ENCODE peak calls at places on chromosomes 1 and 21, in eight cellular contexts. J, L, D, R, Y, M, F and K are unnamed samples. For H3K9me3, the result is how much of the 10 kb centered on the place peaks cover.

GRCh38 chr1:233281711-233282581 is 13.6 kb downstream of the PCNX2 start:
- DNase-seq in J (peak), L (no peak), D (no peak), R (no peak), Y (no peak), M (peak), F (no peak), K (no peak)

GRCh38 chr1:180906511-180906910 is 6.2 kb upstream of the KIAA1614 start:
- DNase-seq in J (no peak), L (no peak), D (no peak), R (no peak), Y (no peak), M (no peak), F (no peak), K (no peak)

GRCh38 chr21:36704281-36704957 is 5.5 kb downstream of the SIM2 start:
- DNase-seq in J (no peak), L (no peak), D (no peak), R (no peak), Y (no peak), M (no peak), F (no peak), K (no peak)

GRCh38 chr1:85576642-85577420 is 3.7 kb upstream of the CCN1 start:
- DNase-seq in J (no peak), L (peak), D (peak), R (peak), Y (peak), M (peak), F (peak), K (no peak)

GRCh38 chr1:154621875-154622274 is 13.9 kb upstream of the ADAR start:
- DNase-seq in J (no peak), L (no peak), D (no peak), R (no peak), Y (no peak), M (no peak), F (no peak), K (no peak)

GRCh38 chr1:192756847-192757246 is 52.0 kb upstream of the RGS2 start:
- DNase-seq in J (no peak), L (no peak), D (no peak), R (no peak), Y (no peak), M (no peak), F (no peak), K (no peak)

GRCh38 chr1:39354572-39354971 is 136.9 kb upstream of the BMP8A start:
- DNase-seq in J (peak), L (no peak), D (no peak), R (no peak), Y (no peak), M (no peak), F (no peak), K (no peak)

GRCh38 chr1:227068883-227069282 is 128.8 kb downstream of the COQ8A start:
- DNase-seq in J (no peak), L (no peak), D (no peak), R (no peak), Y (no peak), M (peak), F (peak), K (no peak)

GRCh38 chr1:156858555-156858956 is 361 bp downstream of the INSRR start:
- DNase-seq in J (no peak), L (peak), D (peak), R (peak), Y (no peak), M (no peak), F (no peak), K (no peak)

GRCh38 chr1:12486401-12487005 is 131.5 kb downstream of the DHRS3 start:
- DNase-seq in J (peak), L (no peak), D (peak), R (peak), Y (no peak), M (no peak), F (no peak), K (no peak)

GRCh38 chr21:41295721-41296254 is 20.8 kb upstream of the FAM3B start:
- DNase-seq in J (no peak), L (peak), D (no peak), R (no peak), Y (no peak), M (no peak), F (no peak), K (no peak)

GRCh38 chr1:46517010-46517600 is 27.5 kb downstream of the DMBX1 start:
- DNase-seq in J (no peak), L (peak), D (no peak), R (no peak), Y (no peak), M (no peak), F (no peak), K (no peak)

GRCh38 chr1:180229483-180230415 is at the start of gene LHX4:
- DNase-seq in J (peak), L (no peak), D (peak), R (no peak), Y (no peak), M (peak), F (peak), K (no peak)

GRCh38 chr1:165816801-165817497 is 10.5 kb upstream of the UCK2 start:
- DNase-seq in J (no peak), L (no peak), D (no peak), R (no peak), Y (no peak), M (no peak), F (no peak), K (no peak)

GRCh38 chr21:25862596-25862995 is 127.8 kb downstream of the GABPA start:
- DNase-seq in J (peak), L (no peak), D (no peak), R (no peak), Y (no peak), M (peak), F (peak), K (no peak)

GRCh38 chr1:150575072-150575489 is 4.3 kb downstream of the MCL1 start:
- DNase-seq in J (no peak), L (no peak), D (no peak), R (no peak), Y (no peak), M (peak), F (peak), K (no peak)

GRCh38 chr1:53340660-53341520 is 13.0 kb upstream of the LRP8 start:
- DNase-seq in J (no peak), L (peak), D (no peak), R (no peak), Y (no peak), M (no peak), F (no peak), K (no peak)

GRCh38 chr1:116988908-116989307 is 12.7 kb upstream of the CD101 start:
- DNase-seq in J (no peak), L (no peak), D (no peak), R (no peak), Y (no peak), M (no peak), F (no peak), K (no peak)

GRCh38 chr1:226660410-226661182 is 78.5 kb downstream of the ITPKB start:
- DNase-seq in J (peak), L (no peak), D (peak), R (peak), Y (no peak), M (no peak), F (no peak), K (no peak)

GRCh38 chr1:162696286-162696862 is 64.1 kb downstream of the DDR2 start:
- DNase-seq in J (no peak), L (peak), D (peak), R (peak), Y (peak), M (peak), F (peak), K (no peak)

GRCh38 chr21:35606136-35606535 is 454.2 kb downstream of the SETD4 start:
- DNase-seq in J (no peak), L (no peak), D (no peak), R (no peak), Y (no peak), M (no peak), F (no peak), K (no peak)

GRCh38 chr1:24018611-24019580 is 38.8 kb upstream of the SRSF10 start:
- DNase-seq in J (no peak), L (peak), D (peak), R (peak), Y (peak), M (peak), F (peak), K (no peak)

GRCh38 chr1:100622037-100622436 is 84.1 kb downstream of the GPR88 start:
- DNase-seq in J (no peak), L (no peak), D (no peak), R (no peak), Y (peak), M (peak), F (peak), K (no peak)

GRCh38 chr1:63790989-63791388 is 17.2 kb downstream of the ROR1 start:
- DNase-seq in J (no peak), L (no peak), D (no peak), R (no peak), Y (no peak), M (no peak), F (no peak), K (no peak)

GRCh38 chr21:31873275-31873695 is 465 bp downstream of the HUNK start:
- DNase-seq in J (no peak), L (no peak), D (peak), R (no peak), Y (no peak), M (no peak), F (peak), K (no peak)

GRCh38 chr1:15088146-15089025 is 65.2 kb upstream of the TMEM51 start:
- DNase-seq in J (no peak), L (no peak), D (no peak), R (no peak), Y (peak), M (peak), F (no peak), K (no peak)

GRCh38 chr1:117661027-117661426 is 55.2 kb downstream of the TENT5C start:
- DNase-seq in J (no peak), L (no peak), D (no peak), R (no peak), Y (no peak), M (no peak), F (no peak), K (no peak)

GRCh38 chr1:66557157-66557556 is 23.2 kb downstream of the SGIP1 start:
- DNase-seq in J (no peak), L (no peak), D (no peak), R (no peak), Y (no peak), M (no peak), F (peak), K (no peak)

GRCh38 chr1:28917757-28918118 is 3.4 kb downstream of the EPB41 start:
- DNase-seq in J (no peak), L (no peak), D (no peak), R (no peak), Y (no peak), M (no peak), F (no peak), K (no peak)

GRCh38 chr1:5632814-5633213 is 359.4 kb downstream of the NPHP4 start:
- DNase-seq in J (no peak), L (no peak), D (no peak), R (no peak), Y (no peak), M (no peak), F (no peak), K (no peak)

GRCh38 chr1:223720987-223721591 is 8.8 kb downstream of the CAPN2 start:
- DNase-seq in J (no peak), L (peak), D (no peak), R (no peak), Y (peak), M (peak), F (peak), K (no peak)

GRCh38 chr21:14923468-14923867 is 141.3 kb downstream of the NRIP1 start:
- DNase-seq in J (no peak), L (no peak), D (no peak), R (no peak), Y (no peak), M (no peak), F (peak), K (no peak)

GRCh38 chr1:52423771-52424170 is 19.4 kb downstream of the PRPF38A start:
- DNase-seq in J (no peak), L (no peak), D (no peak), R (no peak), Y (no peak), M (peak), F (no peak), K (peak)

DNA sequence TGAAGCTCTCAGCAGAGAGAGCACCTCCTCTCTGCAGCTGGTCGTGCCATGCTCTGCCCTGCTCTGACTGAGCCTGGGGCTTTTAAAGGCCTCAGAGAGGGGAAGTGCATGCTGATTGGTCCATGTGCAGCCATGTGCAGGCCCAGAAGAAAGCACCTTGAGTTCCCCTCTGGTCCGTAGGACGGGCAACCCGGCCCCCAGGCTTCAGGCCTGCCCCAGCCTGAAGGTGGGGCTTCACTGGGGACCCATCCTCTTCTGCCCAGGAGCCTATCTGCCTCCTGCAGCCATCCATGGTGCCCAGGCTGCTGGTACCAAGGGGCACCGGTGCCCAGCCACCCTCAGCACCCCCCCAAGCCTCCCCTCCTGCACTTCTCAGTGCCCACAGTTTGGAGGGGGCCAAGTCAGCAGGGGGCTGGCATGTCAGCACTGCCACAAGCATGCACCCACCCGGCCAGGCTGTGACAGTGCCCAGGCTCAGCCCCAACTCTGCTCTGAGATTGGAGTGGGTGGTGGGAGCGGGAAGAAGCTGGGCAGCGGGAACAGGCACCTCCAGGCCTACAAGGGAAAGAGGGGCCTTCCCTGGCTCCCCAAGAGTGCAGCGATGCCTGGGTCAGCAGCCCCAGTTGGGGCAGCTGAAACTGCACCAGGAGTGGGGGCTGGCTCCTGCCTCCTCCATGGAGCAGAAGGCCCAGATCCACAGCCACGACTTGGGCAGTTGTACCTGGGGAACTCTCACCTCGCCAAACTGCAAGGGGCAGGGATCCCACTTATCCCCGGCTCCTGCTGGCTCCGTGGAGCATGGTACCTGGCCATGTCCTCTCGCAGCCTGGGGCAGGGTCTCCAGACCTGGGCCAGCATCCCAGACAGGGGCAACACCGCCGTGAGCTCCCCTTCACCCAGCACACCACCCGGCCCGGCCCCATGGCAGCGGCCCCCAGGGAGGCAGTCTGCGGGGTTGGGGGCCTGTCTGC is 11.6 kb downstream of the COL6A2 start:
- DNase-seq in J (no peak), L (peak), D (peak), R (no peak), Y (no peak), M (peak), F (no peak), K (peak)
- H3K9me3 ChIP-seq in J (under half), L (under half), D (under half), R (under half), Y (under half), M (under half), F (under half), K (under half)

GRCh38 chr1:167738158-167738557 is 16.4 kb downstream of the MPZL1 start:
- DNase-seq in J (no peak), L (no peak), D (no peak), R (no peak), Y (no peak), M (no peak), F (no peak), K (no peak)
- H3K9me3 ChIP-seq in J (under half), L (under half), D (under half), R (under half), Y (under half), M (under half), F (under half), K (under half)

GRCh38 chr1:4565169-4565568 is 89.2 kb upstream of the AJAP1 start:
- DNase-seq in J (no peak), L (no peak), D (no peak), R (no peak), Y (no peak), M (no peak), F (no peak), K (no peak)

GRCh38 chr1:4564083-4564482 is 90.3 kb upstream of the AJAP1 start:
- DNase-seq in J (no peak), L (no peak), D (no peak), R (no peak), Y (no peak), M (no peak), F (no peak), K (no peak)

GRCh38 chr1:4563586-4563985 is 90.8 kb upstream of the AJAP1 start:
- DNase-seq in J (no peak), L (no peak), D (no peak), R (no peak), Y (no peak), M (no peak), F (no peak), K (no peak)

GRCh38 chr1:4561213-4561612 is 93.2 kb upstream of the AJAP1 start:
- DNase-seq in J (no peak), L (no peak), D (no peak), R (no peak), Y (no peak), M (no peak), F (no peak), K (no peak)

DNA sequence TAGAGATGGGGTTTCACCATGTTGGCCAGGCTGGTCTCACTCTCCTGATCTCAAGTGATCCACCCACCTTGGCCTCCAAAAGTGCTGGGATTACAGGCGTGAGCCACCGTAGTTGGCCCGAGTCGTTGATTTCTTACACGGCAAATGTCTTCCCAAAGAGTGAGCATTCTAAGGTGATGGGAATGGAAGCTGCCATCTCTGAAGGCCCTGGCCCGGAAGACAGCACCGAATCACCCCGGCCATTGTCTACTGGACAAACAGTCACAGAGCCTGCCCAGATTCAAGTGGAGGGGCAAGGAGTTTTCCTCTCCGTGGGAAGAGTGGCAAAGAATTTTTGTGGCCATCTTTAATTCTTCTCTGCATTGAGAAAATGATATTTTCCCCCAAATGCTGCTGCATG is 92.1 kb upstream of the AJAP1 start:
- DNase-seq in J (no peak), L (no peak), D (no peak), R (no peak), Y (no peak), M (no peak), F (no peak), K (no peak)
- H3K9me3 ChIP-seq in J (under half), L (under half), D (under half), R (under half), Y (half or more), M (under half), F (under half), K (under half)

DNA sequence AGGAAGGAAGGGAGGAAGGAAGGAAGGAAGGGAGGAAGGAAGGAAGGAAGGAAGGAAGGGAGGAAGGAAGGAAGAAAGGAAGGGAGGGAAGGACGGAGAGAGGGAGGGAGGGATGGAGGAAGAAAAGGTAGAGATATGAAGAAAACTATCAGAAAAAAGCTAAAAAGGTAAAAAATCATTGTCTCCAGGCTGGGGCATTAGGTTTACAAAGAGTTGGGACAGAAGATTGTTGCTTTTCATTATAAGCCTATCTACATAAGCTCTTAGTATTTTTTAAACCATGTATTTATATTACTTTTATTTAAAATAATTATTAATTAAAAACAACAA is 7.2 kb upstream of the PINK1 start:
- DNase-seq in J (no peak), L (no peak), D (no peak), R (no peak), Y (no peak), M (no peak), F (no peak), K (no peak)
- H3K9me3 ChIP-seq in J (under half), L (under half), D (under half), R (under half), Y (under half), M (under half), F (under half), K (under half)

GRCh38 chr1:90716243-90716551 is 905 bp downstream of the BARHL2 start:
- DNase-seq in J (no peak), L (no peak), D (no peak), R (no peak), Y (no peak), M (no peak), F (no peak), K (no peak)

GRCh38 chr1:90717665-90718410 is 736 bp upstream of the BARHL2 start:
- DNase-seq in J (no peak), L (no peak), D (peak), R (no peak), Y (no peak), M (peak), F (no peak), K (no peak)

GRCh38 chr1:90716552-90717355 is at the start of gene BARHL2:
- DNase-seq in J (no peak), L (no peak), D (no peak), R (no peak), Y (no peak), M (no peak), F (no peak), K (no peak)

GRCh38 chr1:90718411-90719320 is 1.6 kb upstream of the BARHL2 start:
- DNase-seq in J (no peak), L (no peak), D (peak), R (no peak), Y (no peak), M (no peak), F (peak), K (no peak)

DNA sequence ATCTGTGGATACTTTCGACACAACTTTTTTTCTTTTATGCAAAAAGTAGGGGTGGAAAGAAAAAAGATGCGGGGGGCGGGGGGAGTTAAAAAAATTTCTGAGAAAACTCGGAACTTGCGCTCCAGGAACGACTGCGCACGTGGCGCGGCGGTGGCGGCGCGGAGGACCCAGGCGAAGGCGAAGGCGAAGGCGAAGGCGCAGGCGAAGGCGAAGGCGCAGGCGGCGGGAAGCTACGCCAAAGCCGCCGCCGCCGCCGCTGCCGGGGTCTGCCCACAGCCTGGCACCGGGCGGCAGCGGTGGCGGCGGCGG is 208 bp upstream of the BARHL2 start:
- DNase-seq in J (no peak), L (no peak), D (no peak), R (no peak), Y (no peak), M (no peak), F (no peak), K (no peak)
- H3K9me3 ChIP-seq in J (under half), L (under half), D (under half), R (under half), Y (under half), M (under half), F (under half), K (under half)

DNA sequence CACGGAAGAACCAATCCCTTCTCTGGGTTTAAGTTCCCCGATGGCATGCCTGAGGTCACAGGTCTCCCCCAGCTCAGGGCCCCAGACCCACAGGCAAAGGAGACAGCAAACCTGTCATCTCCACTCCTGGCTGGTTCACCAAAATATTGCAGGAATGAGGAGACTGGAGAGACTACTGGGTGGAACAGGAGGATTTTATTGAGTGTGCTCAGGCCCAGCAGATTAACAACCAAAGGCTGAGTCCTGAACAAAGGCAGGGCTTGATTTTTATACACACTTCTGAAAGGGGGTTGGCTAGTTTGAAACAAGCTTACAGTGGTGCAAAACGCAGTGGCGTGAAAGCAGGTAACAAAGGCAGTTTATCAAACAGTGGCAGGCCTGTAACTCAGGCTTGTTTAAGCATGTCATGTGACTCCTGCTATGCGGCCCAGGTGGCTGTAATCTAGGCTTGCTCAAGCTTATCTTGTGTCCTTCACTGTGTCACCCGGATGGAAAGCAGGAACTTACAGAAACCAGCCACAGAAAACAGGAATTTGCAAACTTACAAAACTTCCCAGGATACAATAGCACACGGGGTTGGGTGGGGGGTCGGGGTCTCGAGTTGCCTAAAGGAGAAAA is 27.4 kb upstream of the KCNJ15 start:
- DNase-seq in J (peak), L (no peak), D (no peak), R (no peak), Y (no peak), M (peak), F (no peak), K (no peak)
- H3K9me3 ChIP-seq in J (under half), L (half or more), D (under half), R (half or more), Y (under half), M (half or more), F (under half), K (under half)